ENCODE peak calls at places on chromosomes 5 and 9, in nine cellular contexts. D, R, A, Q, V, G, Z, X and E are unnamed samples.

GRCh38 chr9:94901019-94901363 is 174.5 kb downstream of the AOPEP start:
- DNase-seq in D (no peak), R (no peak), A (no peak), Q (no peak), V (no peak), G (no peak), Z (no peak), X (no peak), E (no peak)

GRCh38 chr5:66637994-66638393 is 41.8 kb downstream of the MAST4 start:
- DNase-seq in D (no peak), R (no peak), A (no peak), Q (no peak), V (no peak), G (no peak), Z (no peak), X (no peak), E (no peak)

GRCh38 chr5:91381774-91382492 is 1.2 kb downstream of the ARRDC3 start:
- DNase-seq in D (peak), R (peak), A (peak), Q (peak), V (peak), G (peak), Z (peak), X (peak), E (peak)

GRCh38 chr9:37963936-37964739 is 60.2 kb upstream of the SLC25A51 start:
- DNase-seq in D (no peak), R (no peak), A (peak), Q (peak), V (peak), G (peak), Z (no peak), X (peak), E (peak)

GRCh38 chr9:17783227-17783626 is 204.4 kb downstream of the SH3GL2 start:
- DNase-seq in D (no peak), R (no peak), A (peak), Q (no peak), V (no peak), G (no peak), Z (no peak), X (no peak), E (no peak)

GRCh38 chr5:78779771-78780616 is 131.4 kb upstream of the LHFPL2 start:
- DNase-seq in D (no peak), R (no peak), A (peak), Q (peak), V (peak), G (peak), Z (no peak), X (peak), E (no peak)

GRCh38 chr5:55551298-55551846 is 16.6 kb upstream of the PLPP1 start:
- DNase-seq in D (no peak), R (no peak), A (no peak), Q (no peak), V (no peak), G (no peak), Z (peak), X (peak), E (no peak)

GRCh38 chr5:89300426-89300970 is 417.5 kb upstream of the MEF2C start:
- DNase-seq in D (no peak), R (no peak), A (no peak), Q (no peak), V (no peak), G (no peak), Z (no peak), X (no peak), E (no peak)

GRCh38 chr5:139726248-139726647 is 69.4 kb upstream of the PSD2 start:
- DNase-seq in D (no peak), R (no peak), A (no peak), Q (no peak), V (no peak), G (no peak), Z (no peak), X (no peak), E (no peak)

GRCh38 chr9:31542384-31543055 is 841.9 kb upstream of the ACO1 start:
- DNase-seq in D (no peak), R (peak), A (peak), Q (no peak), V (peak), G (peak), Z (no peak), X (peak), E (peak)

GRCh38 chr5:24855485-24855884 is 210.7 kb upstream of the CDH10 start:
- DNase-seq in D (no peak), R (no peak), A (no peak), Q (no peak), V (no peak), G (no peak), Z (no peak), X (no peak), E (no peak)

DNA sequence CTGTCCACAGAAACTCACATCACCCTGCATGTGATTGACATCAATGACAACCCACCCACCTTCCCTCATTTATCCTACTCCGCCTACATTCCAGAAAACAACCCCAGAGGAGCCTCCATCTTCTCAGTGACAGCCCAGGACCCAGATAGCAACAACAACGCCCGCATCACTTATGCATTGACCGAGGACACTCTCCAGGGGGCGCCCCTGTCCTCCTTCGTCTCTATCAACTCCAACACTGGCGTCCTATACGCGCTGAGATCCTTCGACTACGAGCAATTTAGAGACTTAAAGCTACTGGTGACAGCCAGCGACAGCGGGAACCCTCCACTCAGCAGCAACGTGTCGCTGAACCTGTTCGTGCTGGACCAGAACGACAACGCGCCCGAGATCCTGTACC is 1.7 kb downstream of the PCDHGA3 start:
- DNase-seq in D (no peak), R (no peak), A (no peak), Q (no peak), V (no peak), G (no peak), Z (no peak), X (no peak), E (no peak)
- TF ChIP-seq CTCF in D (no peak), R (no peak), A (no peak), Q (no peak), V (no peak), G (no peak), Z (no peak), X (no peak), E (no peak)

GRCh38 chr9:127313042-127313560 is 48.5 kb downstream of the GARNL3 start:
- DNase-seq in D (no peak), R (no peak), A (no peak), Q (no peak), V (no peak), G (no peak), Z (no peak), X (no peak), E (no peak)

GRCh38 chr9:127307802-127308201 is 43.2 kb downstream of the GARNL3 start:
- DNase-seq in D (no peak), R (no peak), A (no peak), Q (no peak), V (no peak), G (no peak), Z (no peak), X (no peak), E (no peak)

GRCh38 chr9:127309715-127310114 is 45.1 kb downstream of the GARNL3 start:
- DNase-seq in D (no peak), R (no peak), A (no peak), Q (no peak), V (no peak), G (no peak), Z (no peak), X (no peak), E (no peak)

GRCh38 chr9:127308559-127309429 is 44.2 kb downstream of the GARNL3 start:
- DNase-seq in D (no peak), R (peak), A (peak), Q (peak), V (peak), G (peak), Z (no peak), X (peak), E (no peak)

GRCh38 chr9:127311239-127311741 is 46.7 kb downstream of the GARNL3 start:
- DNase-seq in D (no peak), R (no peak), A (peak), Q (peak), V (peak), G (peak), Z (peak), X (peak), E (peak)
- TF ChIP-seq CTCF in D (no peak), R (peak), A (peak), Q (peak), V (peak), G (peak), Z (peak), X (peak), E (peak)

GRCh38 chr5:50440651-50441478 is at the start of gene EMB:
- DNase-seq in D (peak), R (peak), A (no peak), Q (peak), V (peak), G (no peak), Z (peak), X (peak), E (peak)
- TF ChIP-seq CTCF in D (peak), R (peak), A (peak), Q (no peak), V (no peak), G (no peak), Z (peak), X (peak), E (peak)

GRCh38 chr5:176542596-176543427 is 5.6 kb upstream of the RNF44 start:
- DNase-seq in D (peak), R (peak), A (no peak), Q (no peak), V (no peak), G (no peak), Z (no peak), X (peak), E (peak)
- TF ChIP-seq CTCF in D (no peak), R (no peak), A (no peak), Q (no peak), V (no peak), G (no peak), Z (peak), X (peak), E (peak)

DNA sequence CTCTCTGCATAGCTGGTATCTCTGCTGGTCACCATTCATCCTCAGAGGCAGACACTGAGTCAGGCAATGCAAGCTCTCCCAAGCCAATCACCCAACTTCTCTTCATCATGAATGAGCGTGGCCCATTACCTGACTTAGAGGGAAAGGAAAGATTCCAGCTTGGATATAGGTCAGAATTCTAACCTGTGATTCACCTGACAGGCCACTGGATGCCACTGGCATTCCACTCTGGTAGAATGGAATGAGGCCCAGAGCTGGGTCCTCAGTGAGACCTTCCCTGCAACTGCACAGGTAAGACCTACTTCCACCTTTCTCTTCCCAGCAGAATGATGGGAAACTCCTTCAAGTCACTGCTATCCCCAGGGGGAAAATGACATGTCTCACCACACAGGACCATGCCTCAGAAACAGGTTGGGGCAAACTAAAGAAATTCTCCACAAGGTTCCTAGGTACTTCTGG is 62.1 kb downstream of the SUSD1 start:
- DNase-seq in D (no peak), R (peak), A (peak), Q (peak), V (no peak), G (no peak), Z (peak), X (peak), E (no peak)
- TF ChIP-seq CTCF in D (peak), R (peak), A (peak), Q (peak), V (peak), G (no peak), Z (peak), X (peak), E (peak)

GRCh38 chr9:78316151-78316892 is 19.4 kb downstream of the PSAT1 start:
- DNase-seq in D (no peak), R (no peak), A (no peak), Q (no peak), V (no peak), G (no peak), Z (no peak), X (no peak), E (no peak)
- TF ChIP-seq CTCF in D (no peak), R (no peak), A (no peak), Q (no peak), V (no peak), G (no peak), Z (no peak), X (no peak), E (no peak)